ENCODE peak calls at places on chromosomes 3 and 15, in nine cellular contexts. E is endothelial cell of umbilical vein, F is suprapubic skin, Z is cardiac muscle cell, I is tibial artery, G is lung, L is upper lobe of right lung, N is psoas muscle, S is right atrium auricular region. P is an unnamed sample.

GRCh38 chr3:65596511-65597224 is 442.1 kb downstream of the MAGI1 start:
- DNase-seq in E (no peak), G (no peak), F (no peak), N (no peak), Z (peak), I (no peak), L (no peak), S (no peak), P (no peak)

GRCh38 chr3:113275876-113276580 is 64.7 kb downstream of the BOC start:
- DNase-seq in E (peak), G (no peak), S (peak), I (peak), F (no peak), N (peak), Z (peak), L (no peak), P (peak)

GRCh38 chr3:139537325-139537724 is 2.2 kb downstream of the RBP1 start:
- DNase-seq in E (no peak), Z (no peak), L (no peak), S (no peak), F (no peak), G (no peak), I (no peak), N (no peak), P (peak)

GRCh38 chr3:64158334-64158733 is 66.9 kb downstream of the PRICKLE2 start:
- DNase-seq in L (no peak), G (no peak), N (no peak), S (no peak), I (peak), Z (no peak), F (no peak), E (no peak), P (no peak)

GRCh38 chr3:53230789-53231188 is 25.0 kb downstream of the TKT start:
- DNase-seq in N (no peak), I (peak), S (no peak), F (no peak), G (no peak), Z (no peak), E (no peak), L (peak), P (no peak)

GRCh38 chr3:179196098-179196497 is 47.9 kb downstream of the PIK3CA start:
- DNase-seq in I (no peak), Z (no peak), G (no peak), L (no peak), N (no peak), F (no peak), S (no peak), E (peak), P (no peak)

GRCh38 chr15:70308011-70308761 is 210.5 kb upstream of the TLE3 start:
- DNase-seq in E (no peak), S (no peak), N (no peak), L (no peak), I (no peak), Z (no peak), G (no peak), F (no peak), P (no peak)

GRCh38 chr15:31974855-31975421 is 55.4 kb upstream of the CHRNA7 start:
- DNase-seq in G (no peak), F (no peak), N (no peak), Z (peak), I (no peak), E (peak), L (no peak), S (no peak), P (peak)

GRCh38 chr3:152236741-152237140 is 32.0 kb upstream of the MBNL1 start:
- DNase-seq in Z (no peak), N (no peak), F (no peak), E (peak), I (no peak), G (no peak), S (no peak), L (no peak), P (no peak)

GRCh38 chr3:128328546-128329458 is 137.9 kb downstream of the DNAJB8 start:
- DNase-seq in F (no peak), N (no peak), Z (no peak), L (peak), E (no peak), I (no peak), S (no peak), G (no peak), P (no peak)

DNA sequence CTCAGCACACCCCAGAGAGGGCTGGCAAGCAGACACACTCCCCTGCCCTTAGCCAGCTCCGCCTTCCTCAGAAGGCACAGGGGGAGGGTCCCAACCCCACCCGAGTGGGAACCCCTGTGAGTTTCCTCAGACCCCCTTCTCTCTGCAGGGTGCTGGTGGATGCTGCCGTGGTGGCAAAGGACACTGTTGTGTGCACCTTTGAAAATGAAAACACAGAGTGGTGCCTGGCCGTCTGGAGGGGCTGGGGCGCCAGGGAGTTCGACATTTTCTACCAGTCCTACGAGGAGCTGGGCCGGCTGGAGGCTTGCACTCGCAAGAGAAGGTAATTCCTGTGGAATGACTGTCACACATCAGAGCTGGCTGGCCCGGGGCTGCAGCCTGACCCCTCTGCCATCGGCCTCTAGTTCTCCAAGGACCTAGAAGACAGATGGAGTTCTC is 149.4 kb downstream of the LRRK1 start:
- DNase-seq in L (no peak), S (no peak), G (no peak), F (no peak), I (no peak), Z (no peak), N (peak), E (no peak), P (no peak)
- TF ChIP-seq CTCF in L (no peak), S (no peak), G (no peak), F (no peak), I (no peak), Z (no peak), N (no peak), E (no peak), P (no peak)

DNA sequence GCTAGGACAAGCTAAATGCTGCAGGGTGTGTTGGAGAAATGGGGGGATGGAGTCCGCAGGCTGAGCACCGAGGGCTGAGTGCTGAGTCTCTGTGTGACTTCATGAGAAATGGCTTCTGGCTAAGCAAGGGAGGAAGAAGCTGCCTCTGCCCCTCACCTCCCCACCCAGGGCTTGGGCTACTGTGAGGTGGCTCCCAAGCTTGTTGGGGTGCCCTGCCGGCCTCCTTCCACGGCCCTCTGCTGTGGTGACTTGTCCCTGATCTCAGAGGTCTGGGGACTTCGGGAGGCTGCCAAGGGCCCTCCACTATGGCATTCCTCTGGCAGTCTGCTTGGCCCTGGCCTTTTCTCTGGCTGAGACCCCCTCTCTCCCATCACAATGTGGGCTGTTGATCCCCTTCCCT is 30.1 kb upstream of the RAD18 start:
- DNase-seq in G (no peak), F (no peak), L (no peak), S (peak), I (no peak), Z (no peak), E (no peak), N (no peak), P (no peak)
- H3K27ac ChIP-seq in G (no peak), F (no peak), L (no peak), S (no peak), I (no peak), Z (no peak), E (no peak), N (no peak), P (no peak)

DNA sequence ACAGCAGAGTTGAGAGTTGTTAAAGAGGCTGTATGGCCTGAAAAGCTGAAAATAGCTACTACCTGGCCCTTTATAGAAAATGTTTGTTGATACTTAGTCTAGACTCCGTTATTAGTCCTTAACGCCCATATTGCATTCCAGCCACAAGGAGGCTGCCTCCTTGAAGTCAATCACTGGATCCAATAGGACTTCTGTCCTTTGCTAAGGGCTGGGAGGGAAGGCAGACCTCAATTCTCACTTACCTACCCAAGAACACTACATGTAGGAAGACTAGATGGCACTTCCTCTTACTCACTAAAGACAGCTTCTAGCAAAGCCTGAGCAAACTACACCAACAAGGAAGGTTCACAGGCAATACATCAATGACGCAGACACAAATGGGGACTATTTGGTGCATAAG is 139.5 kb upstream of the HACD2 start:
- DNase-seq in S (no peak), L (no peak), N (no peak), I (no peak), E (no peak), F (no peak), Z (no peak), G (no peak), P (no peak)
- TF ChIP-seq CTCF in S (no peak), L (peak), N (no peak), I (peak), E (no peak), F (no peak), Z (peak), G (no peak), P (no peak)

GRCh38 chr15:43776718-43777292 is at the start of gene ELL3:
- DNase-seq in Z (peak), L (peak), E (no peak), G (peak), F (peak), N (peak), S (no peak), I (peak), P (peak)
- H3K27ac ChIP-seq in Z (no peak), L (peak), E (peak), G (peak), F (peak), N (peak), S (peak), I (peak), P (peak)

DNA sequence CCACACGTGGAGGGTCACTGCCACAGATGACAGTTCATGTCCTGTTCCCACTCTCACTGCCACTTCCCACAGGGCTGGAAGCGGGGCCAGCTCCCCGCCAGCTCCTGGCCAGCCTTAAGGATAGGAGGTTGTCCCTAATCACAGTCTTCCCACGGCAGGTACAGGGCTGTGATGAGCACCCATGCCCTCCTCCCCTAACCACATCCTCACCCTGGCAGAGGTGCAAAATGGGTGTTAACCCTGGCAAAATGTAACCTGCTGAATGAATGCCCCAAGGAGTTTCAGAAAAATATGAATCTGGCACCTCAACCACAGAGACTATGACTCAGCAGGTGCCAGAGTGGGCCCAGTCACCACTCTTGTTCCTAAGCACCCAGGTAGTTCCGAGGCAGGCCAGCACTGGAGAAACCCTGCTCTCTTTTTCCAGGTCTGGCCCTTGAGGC is 185.1 kb upstream of the TPM1 start:
- DNase-seq in G (no peak), F (no peak), N (no peak), S (no peak), E (no peak), L (no peak), I (no peak), Z (no peak), P (peak)
- TF ChIP-seq CTCF in G (no peak), F (no peak), N (no peak), S (no peak), E (no peak), L (no peak), I (no peak), Z (no peak), P (no peak)

DNA sequence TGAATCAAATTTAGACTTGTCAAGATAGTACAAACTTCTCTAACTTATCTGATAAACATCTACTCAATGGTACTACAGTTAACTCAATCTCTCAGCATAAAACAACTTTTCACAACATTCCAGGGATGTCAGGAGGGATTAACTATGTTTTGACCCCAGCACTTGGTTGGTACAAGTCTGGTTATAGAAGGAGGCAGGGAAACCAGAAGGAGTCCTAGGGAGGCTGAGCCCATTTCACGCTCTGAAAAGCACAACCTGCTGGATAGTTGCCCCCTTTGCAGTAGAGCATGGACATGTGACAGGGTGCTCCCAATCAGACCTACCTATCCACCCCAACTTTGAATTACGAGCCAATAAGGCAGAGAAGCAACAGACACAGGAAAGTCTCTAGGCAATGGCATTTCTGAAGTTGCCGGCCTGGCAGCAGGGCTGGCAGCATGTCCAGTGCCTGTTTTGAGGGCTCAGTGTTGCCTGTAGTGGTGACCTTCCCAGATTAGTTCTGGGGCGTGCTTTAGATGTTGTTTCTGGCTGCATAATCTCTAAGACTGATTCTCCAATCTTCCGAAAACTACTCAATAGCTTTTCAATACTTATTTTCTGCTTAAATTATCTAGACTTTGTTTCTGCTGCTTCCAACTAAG is 8.2 kb downstream of the ANKUB1 start:
- DNase-seq in N (no peak), S (no peak), F (no peak), L (no peak), G (no peak), E (peak), I (no peak), Z (no peak), P (peak)
- H3K27ac ChIP-seq in N (no peak), S (no peak), F (no peak), L (peak), G (no peak), E (no peak), I (peak), Z (no peak), P (peak)